ENCODE peak calls at places on chromosomes 12 and 14, in four cellular contexts. L, Y, U and N are unnamed samples.

GRCh38 chr14:55911794-55912193 is 206.4 kb upstream of the PELI2 start:
- DNase-seq in L (no peak), U (no peak), Y (no peak), N (no peak)

GRCh38 chr12:1559729-1560128 is 34.7 kb downstream of the FBXL14 start:
- DNase-seq in L (no peak), U (no peak), Y (peak; percentile 53), N (no peak)

GRCh38 chr14:70885343-70886014 is 21.8 kb upstream of the PCNX1 start:
- DNase-seq in Y (no peak), U (no peak), L (no peak), N (no peak)

GRCh38 chr12:14845350-14845750 is 2.0 kb upstream of the ART4 start:
- DNase-seq in U (no peak), Y (peak; percentile 82), L (peak; percentile 70), N (peak; percentile 77)

GRCh38 chr12:121423253-121423652 is 23.3 kb downstream of the RNF34 start:
- DNase-seq in Y (no peak), U (no peak), L (no peak), N (no peak)

GRCh38 chr14:100604709-100605108 is 17.5 kb upstream of the BEGAIN start:
- DNase-seq in U (no peak), L (no peak), Y (peak; percentile 20), N (no peak)

GRCh38 chr12:99804715-99805114 is 157.2 kb downstream of the GARIN6 start:
- DNase-seq in L (no peak), U (no peak), Y (no peak), N (no peak)

GRCh38 chr12:112824701-112825100 is 33.2 kb downstream of the RPH3A start:
- DNase-seq in Y (peak; percentile 61), U (no peak), L (no peak), N (no peak)

GRCh38 chr12:48764521-48764920 is 24.4 kb downstream of the ADCY6 start:
- DNase-seq in Y (no peak), U (no peak), L (no peak), N (no peak)

GRCh38 chr14:71645656-71646055 is 286.6 kb upstream of the RGS6 start:
- DNase-seq in U (no peak), Y (no peak), L (no peak), N (no peak)

GRCh38 chr14:93531644-93532043 is 100.9 kb downstream of the UNC79 start:
- DNase-seq in Y (no peak), L (no peak), U (no peak), N (no peak)

GRCh38 chr14:71050227-71050823 is 143.1 kb downstream of the PCNX1 start:
- DNase-seq in U (no peak), L (no peak), Y (no peak), N (no peak)

GRCh38 chr12:117518594-117519270 is 157.3 kb upstream of the NOS1 start:
- DNase-seq in U (peak; percentile 81), L (no peak), Y (no peak), N (peak; percentile 43)

GRCh38 chr12:46983959-46984833 is 95.2 kb upstream of the PCED1B start:
- DNase-seq in Y (peak; percentile 87), U (no peak), L (peak; percentile 66), N (peak; percentile 71)

GRCh38 chr12:52279683-52280318 is 5.4 kb downstream of the KRT86 start:
- DNase-seq in Y (peak; percentile 36), L (no peak), U (no peak), N (no peak)

GRCh38 chr12:52277486-52278245 is 3.2 kb downstream of the KRT86 start:
- DNase-seq in Y (peak; percentile 41), L (no peak), U (no peak), N (no peak)

GRCh38 chr12:52278931-52279682 is 4.7 kb downstream of the KRT86 start:
- DNase-seq in U (peak; percentile 71), Y (peak; percentile 97), L (peak; percentile 83), N (peak; percentile 84)

GRCh38 chr12:52280319-52280795 is 5.9 kb downstream of the KRT86 start:
- DNase-seq in L (peak; percentile 76), Y (peak; percentile 38), U (no peak), N (peak; percentile 64)

DNA sequence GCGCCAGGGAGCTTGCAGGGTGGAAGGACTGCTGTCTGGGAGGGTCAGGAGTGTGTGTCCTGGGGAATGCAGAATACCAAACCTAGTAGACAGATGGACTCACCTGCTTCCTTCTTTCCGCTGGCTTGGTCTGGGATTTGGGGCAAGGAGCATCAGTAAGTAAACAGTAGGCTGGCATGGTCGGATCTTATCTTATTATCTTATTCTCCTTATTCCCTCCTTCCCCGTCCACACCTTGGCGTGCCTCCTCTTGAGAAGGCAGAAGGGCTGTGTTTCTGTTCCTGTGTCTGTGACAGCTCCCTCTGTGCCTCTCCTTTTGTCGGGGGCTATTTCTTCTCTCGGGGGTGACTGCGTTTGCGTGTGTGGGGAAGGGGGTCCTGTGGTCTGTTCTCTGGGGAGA is 4.1 kb downstream of the KRT86 start:
- DNase-seq in U (no peak), Y (no peak), L (no peak), N (no peak)
- H3K4me3 ChIP-seq in U (no peak overlapping the region), Y (no peak overlapping the region), L (no peak overlapping the region), N (no peak overlapping the region)

DNA sequence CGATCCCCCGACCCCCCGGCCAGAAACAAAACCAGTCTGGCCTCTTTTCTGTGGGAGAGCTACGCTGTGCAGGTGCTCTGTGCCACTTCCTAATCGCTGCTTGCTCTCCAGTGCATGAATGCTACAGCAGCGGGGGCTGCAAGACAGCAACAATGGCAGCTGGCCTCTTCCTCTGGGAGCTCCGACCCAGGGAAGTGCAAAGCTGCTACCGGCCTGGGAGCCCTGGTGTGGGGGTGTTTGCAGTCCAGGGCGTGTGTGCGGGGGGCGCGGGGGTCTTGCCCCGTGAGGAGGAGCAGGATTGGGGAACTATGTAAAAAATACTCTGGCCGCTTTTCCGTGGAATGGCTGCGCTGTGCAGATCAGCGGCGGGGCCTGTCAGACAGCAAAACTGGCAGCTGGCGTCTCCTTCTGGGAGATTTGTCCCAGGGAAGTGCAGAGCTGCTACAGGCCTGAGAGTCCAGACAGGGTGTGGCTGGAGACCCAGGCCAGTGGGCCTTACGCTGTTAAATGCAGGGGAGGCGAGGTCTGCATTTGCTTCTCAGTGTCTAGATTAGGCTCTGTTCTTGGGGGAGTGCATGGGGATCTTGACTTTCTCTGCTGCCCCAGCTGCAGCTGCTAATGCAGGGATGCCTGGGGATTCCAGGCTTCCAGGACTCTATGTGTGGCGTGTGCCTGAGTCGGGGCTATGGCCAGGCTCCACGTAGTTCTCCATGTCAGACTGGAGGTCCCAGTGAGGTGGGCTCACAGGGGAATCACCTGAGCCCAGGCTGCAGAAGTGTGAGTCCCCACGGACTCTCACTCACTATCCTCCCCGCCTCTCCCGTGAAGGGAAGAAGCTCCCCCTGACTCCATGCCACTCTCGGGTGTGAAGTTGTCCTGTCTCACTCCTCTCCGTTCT is 344.5 kb downstream of the AEBP2 start:
- DNase-seq in Y (peak; percentile 71), L (no peak), U (no peak), N (no peak)
- H3K4me3 ChIP-seq in Y (no peak overlapping the region), L (no peak overlapping the region), U (peak overlapping the region; percentile 45), N (no peak overlapping the region)

GRCh38 chr12:80707830-80708534 is 548 bp downstream of the MYF6 start:
- DNase-seq in Y (peak; percentile 84), U (no peak), L (no peak), N (no peak)
- H3K4me3 ChIP-seq in Y (peak overlapping the region; percentile 74), U (peak overlapping the region; percentile 48), L (no peak overlapping the region), N (no peak overlapping the region)

DNA sequence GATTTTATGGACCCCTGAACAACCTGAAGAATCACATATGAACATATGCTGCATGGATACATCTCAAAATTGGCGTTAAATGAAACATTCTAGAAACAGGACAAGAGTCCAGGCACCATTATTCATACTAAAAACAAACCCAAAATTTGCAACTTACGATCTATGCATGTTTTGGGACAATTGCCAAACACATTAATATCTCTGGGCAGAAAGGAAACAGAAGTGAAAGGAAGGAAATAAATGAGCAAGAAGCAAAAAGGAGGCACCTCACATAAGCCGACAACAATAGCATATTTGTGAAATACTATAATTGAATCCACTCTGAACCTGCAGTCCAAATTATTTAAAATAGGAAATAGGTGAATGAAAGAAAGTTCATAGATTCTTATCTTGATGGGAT is 1505.3 kb downstream of the AACS start:
- DNase-seq in U (no peak), L (no peak), Y (no peak), N (no peak)
- H3K4me3 ChIP-seq in U (no peak overlapping the region), L (no peak overlapping the region), Y (no peak overlapping the region), N (no peak overlapping the region)